ENCODE peak calls at places on chromosomes 12 and 14, in nine cellular contexts. One of them, this sample, is unnamed.

GRCh38 chr12:124399622-124400021 is 104.7 kb downstream of the RFLNA start:
- DNase-seq in substantia nigra: no peak
- DNase-seq in HCT116: no peak
- DNase-seq in lung: no peak
- DNase-seq in dorsolateral prefrontal cortex: no peak
- DNase-seq in stomach: no peak
- DNase-seq in Peyer's patch: peak
- DNase-seq in ascending aorta: no peak
- DNase-seq in endothelial cell of umbilical vein: peak
- DNase-seq in this sample: no peak

GRCh38 chr14:75523771-75524171 is 1.5 kb downstream of the BATF start:
- DNase-seq in endothelial cell of umbilical vein: peak
- DNase-seq in lung: no peak
- DNase-seq in substantia nigra: no peak
- DNase-seq in ascending aorta: no peak
- DNase-seq in dorsolateral prefrontal cortex: no peak
- DNase-seq in stomach: no peak
- DNase-seq in HCT116: no peak
- DNase-seq in Peyer's patch: peak
- DNase-seq in this sample: no peak

GRCh38 chr12:79411791-79412190 is 279.0 kb downstream of the PAWR start:
- DNase-seq in Peyer's patch: no peak
- DNase-seq in dorsolateral prefrontal cortex: no peak
- DNase-seq in stomach: no peak
- DNase-seq in lung: no peak
- DNase-seq in ascending aorta: no peak
- DNase-seq in endothelial cell of umbilical vein: no peak
- DNase-seq in substantia nigra: no peak
- DNase-seq in HCT116: no peak
- DNase-seq in this sample: no peak

GRCh38 chr12:10101042-10101579 is 2.3 kb upstream of the CLEC1A start:
- DNase-seq in ascending aorta: no peak
- DNase-seq in dorsolateral prefrontal cortex: no peak
- DNase-seq in stomach: no peak
- DNase-seq in HCT116: no peak
- DNase-seq in endothelial cell of umbilical vein: peak
- DNase-seq in Peyer's patch: no peak
- DNase-seq in lung: no peak
- DNase-seq in substantia nigra: no peak
- DNase-seq in this sample: no peak

GRCh38 chr12:111359914-111360276 is 9.0 kb downstream of the PHETA1 start:
- DNase-seq in stomach: no peak
- DNase-seq in endothelial cell of umbilical vein: no peak
- DNase-seq in lung: no peak
- DNase-seq in HCT116: no peak
- DNase-seq in Peyer's patch: no peak
- DNase-seq in ascending aorta: no peak
- DNase-seq in substantia nigra: no peak
- DNase-seq in dorsolateral prefrontal cortex: no peak
- DNase-seq in this sample: no peak

GRCh38 chr14:103828315-103828967 is 18.9 kb downstream of the PPP1R13B start:
- DNase-seq in lung: no peak
- DNase-seq in substantia nigra: no peak
- DNase-seq in endothelial cell of umbilical vein: peak
- DNase-seq in stomach: peak
- DNase-seq in HCT116: no peak
- DNase-seq in dorsolateral prefrontal cortex: no peak
- DNase-seq in Peyer's patch: no peak
- DNase-seq in ascending aorta: no peak
- DNase-seq in this sample: peak

GRCh38 chr14:83575301-83575700 is 1954.6 kb upstream of the FLRT2 start:
- DNase-seq in ascending aorta: no peak
- DNase-seq in endothelial cell of umbilical vein: no peak
- DNase-seq in stomach: no peak
- DNase-seq in substantia nigra: no peak
- DNase-seq in dorsolateral prefrontal cortex: no peak
- DNase-seq in Peyer's patch: no peak
- DNase-seq in HCT116: no peak
- DNase-seq in lung: no peak
- DNase-seq in this sample: no peak

GRCh38 chr14:70698288-70698687 is 56.6 kb downstream of the TTC9 start:
- DNase-seq in lung: no peak
- DNase-seq in dorsolateral prefrontal cortex: no peak
- DNase-seq in ascending aorta: no peak
- DNase-seq in stomach: peak
- DNase-seq in Peyer's patch: peak
- DNase-seq in substantia nigra: no peak
- DNase-seq in HCT116: no peak
- DNase-seq in endothelial cell of umbilical vein: no peak
- DNase-seq in this sample: peak

GRCh38 chr14:74888164-74889158 is 6.7 kb downstream of the DLST start:
- DNase-seq in dorsolateral prefrontal cortex: no peak
- DNase-seq in endothelial cell of umbilical vein: no peak
- DNase-seq in substantia nigra: no peak
- DNase-seq in HCT116: peak
- DNase-seq in stomach: no peak
- DNase-seq in Peyer's patch: no peak
- DNase-seq in lung: no peak
- DNase-seq in ascending aorta: no peak
- DNase-seq in this sample: no peak

GRCh38 chr12:10716704-10717315 is 6.3 kb downstream of the YBX3 start:
- DNase-seq in stomach: peak
- DNase-seq in Peyer's patch: peak
- DNase-seq in dorsolateral prefrontal cortex: no peak
- DNase-seq in HCT116: peak
- DNase-seq in lung: peak
- DNase-seq in substantia nigra: peak
- DNase-seq in endothelial cell of umbilical vein: peak
- DNase-seq in ascending aorta: peak
- DNase-seq in this sample: peak

DNA sequence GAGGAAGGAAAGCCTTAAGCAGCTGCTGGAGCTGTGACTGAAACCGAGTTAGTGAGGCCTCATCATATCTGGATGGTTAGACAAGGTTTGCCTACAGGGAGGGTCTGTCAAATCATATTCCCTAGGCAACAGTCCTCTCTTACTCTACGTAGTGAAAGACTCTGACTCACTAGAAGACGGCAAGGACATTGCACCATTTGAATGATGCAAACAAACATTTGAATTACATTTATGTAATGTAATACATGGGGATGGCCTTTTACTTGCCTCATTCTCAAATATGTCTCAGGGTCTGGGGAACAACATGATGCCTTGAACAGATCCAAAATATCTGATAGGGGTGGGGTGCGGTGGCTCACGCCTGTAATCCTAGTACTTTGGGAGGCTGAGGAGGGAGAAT is 29.8 kb upstream of the STRAP start:
- DNase-seq in substantia nigra: no peak
- DNase-seq in dorsolateral prefrontal cortex: no peak
- DNase-seq in HCT116: no peak
- DNase-seq in stomach: no peak
- DNase-seq in ascending aorta: no peak
- DNase-seq in Peyer's patch: no peak
- DNase-seq in lung: no peak
- DNase-seq in endothelial cell of umbilical vein: no peak
- DNase-seq in this sample: no peak
- H3K27ac ChIP-seq in substantia nigra: no peak
- H3K27ac ChIP-seq in dorsolateral prefrontal cortex: no peak
- H3K27ac ChIP-seq in HCT116: no peak
- H3K27ac ChIP-seq in stomach: no peak
- H3K27ac ChIP-seq in ascending aorta: no peak
- H3K27ac ChIP-seq in Peyer's patch: no peak
- H3K27ac ChIP-seq in lung: no peak
- H3K27ac ChIP-seq in endothelial cell of umbilical vein: no peak
- H3K27ac ChIP-seq in this sample: no peak

GRCh38 chr12:62621239-62621638 is 154.6 kb downstream of the MON2 start:
- DNase-seq in ascending aorta: no peak
- DNase-seq in lung: no peak
- DNase-seq in Peyer's patch: no peak
- DNase-seq in substantia nigra: no peak
- DNase-seq in endothelial cell of umbilical vein: no peak
- DNase-seq in HCT116: no peak
- DNase-seq in stomach: no peak
- DNase-seq in dorsolateral prefrontal cortex: no peak
- DNase-seq in this sample: no peak

GRCh38 chr12:62625238-62625637 is 158.6 kb downstream of the MON2 start:
- DNase-seq in Peyer's patch: no peak
- DNase-seq in endothelial cell of umbilical vein: no peak
- DNase-seq in substantia nigra: no peak
- DNase-seq in HCT116: no peak
- DNase-seq in stomach: peak
- DNase-seq in ascending aorta: no peak
- DNase-seq in dorsolateral prefrontal cortex: no peak
- DNase-seq in lung: no peak
- DNase-seq in this sample: no peak

GRCh38 chr12:62618948-62619347 is 152.3 kb downstream of the MON2 start:
- DNase-seq in endothelial cell of umbilical vein: peak
- DNase-seq in Peyer's patch: no peak
- DNase-seq in HCT116: no peak
- DNase-seq in ascending aorta: no peak
- DNase-seq in lung: no peak
- DNase-seq in dorsolateral prefrontal cortex: no peak
- DNase-seq in stomach: no peak
- DNase-seq in substantia nigra: no peak
- DNase-seq in this sample: no peak

GRCh38 chr12:62618319-62618718 is 151.7 kb downstream of the MON2 start:
- DNase-seq in endothelial cell of umbilical vein: peak
- DNase-seq in substantia nigra: no peak
- DNase-seq in stomach: no peak
- DNase-seq in ascending aorta: no peak
- DNase-seq in HCT116: no peak
- DNase-seq in lung: no peak
- DNase-seq in Peyer's patch: no peak
- DNase-seq in dorsolateral prefrontal cortex: no peak
- DNase-seq in this sample: no peak

DNA sequence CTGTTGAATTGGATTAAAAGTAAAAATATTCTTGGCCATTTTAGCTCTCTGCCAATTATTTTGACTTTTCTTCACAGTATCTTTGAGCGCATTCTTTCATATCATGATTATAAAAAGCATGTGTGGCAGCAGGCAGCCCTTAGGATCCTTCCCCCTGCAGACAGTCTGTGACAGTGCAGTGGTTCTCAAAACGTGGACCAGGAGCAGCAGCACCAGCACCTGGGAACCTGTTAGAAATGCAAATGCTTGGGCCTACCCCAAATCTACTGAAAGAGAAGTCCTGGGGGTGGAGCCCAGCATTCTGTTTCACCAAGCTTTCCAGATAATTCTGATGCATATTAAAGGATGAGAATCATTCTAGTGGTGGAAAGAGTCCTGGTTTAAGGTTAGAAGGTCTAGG is 155.6 kb downstream of the MON2 start:
- DNase-seq in stomach: no peak
- DNase-seq in ascending aorta: no peak
- DNase-seq in Peyer's patch: no peak
- DNase-seq in endothelial cell of umbilical vein: no peak
- DNase-seq in substantia nigra: no peak
- DNase-seq in HCT116: no peak
- DNase-seq in lung: no peak
- DNase-seq in dorsolateral prefrontal cortex: no peak
- DNase-seq in this sample: no peak
- H3K27ac ChIP-seq in stomach: no peak
- H3K27ac ChIP-seq in ascending aorta: no peak
- H3K27ac ChIP-seq in Peyer's patch: no peak
- H3K27ac ChIP-seq in endothelial cell of umbilical vein: no peak
- H3K27ac ChIP-seq in substantia nigra: no peak
- H3K27ac ChIP-seq in HCT116: no peak
- H3K27ac ChIP-seq in lung: no peak
- H3K27ac ChIP-seq in dorsolateral prefrontal cortex: no peak
- H3K27ac ChIP-seq in this sample: no peak

DNA sequence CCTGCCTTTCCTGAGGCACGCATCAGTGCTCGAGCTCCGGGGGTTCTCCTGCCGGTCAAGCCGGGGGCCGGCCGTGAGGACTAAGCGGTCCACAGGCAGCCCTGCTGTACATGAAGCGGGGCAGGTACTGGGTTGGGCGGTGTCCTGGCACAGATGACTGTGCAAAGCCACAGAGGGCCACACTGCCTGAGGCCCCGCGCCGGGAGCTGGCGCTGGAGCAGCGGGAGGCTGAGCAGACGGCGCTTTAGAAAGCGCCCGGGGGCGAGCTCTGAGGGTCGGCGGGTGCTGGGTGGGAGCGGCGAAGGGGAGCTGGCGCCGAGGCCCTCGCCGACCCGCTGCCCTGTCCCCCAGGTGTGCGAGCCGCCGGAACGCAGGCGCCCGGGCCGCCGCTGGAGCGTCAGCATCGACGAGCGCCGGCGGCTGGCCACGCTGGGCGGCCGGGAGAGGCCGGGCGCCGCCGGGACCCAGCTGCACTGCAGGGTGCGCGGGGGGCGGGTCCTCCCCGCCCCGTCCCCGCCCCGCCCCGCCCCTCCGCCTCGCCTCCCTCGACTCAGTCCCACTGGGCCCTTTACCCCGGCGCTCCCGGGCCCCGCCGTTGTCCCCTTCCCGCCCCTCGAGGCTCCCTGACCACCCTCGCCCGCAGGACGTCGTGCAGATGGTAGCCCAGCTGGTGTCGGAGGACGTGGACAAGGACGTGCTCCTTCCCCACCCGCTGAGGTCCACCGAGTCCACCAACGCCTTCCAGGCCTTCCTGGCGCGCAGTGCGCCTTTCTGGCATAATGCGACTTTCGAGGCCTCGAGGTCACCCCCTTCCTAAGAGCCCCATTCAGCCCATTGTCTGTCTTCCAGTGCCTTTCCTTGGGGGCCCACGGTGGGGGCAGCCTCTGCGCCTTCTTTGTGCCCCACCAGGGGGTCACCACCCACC is 8.3 kb upstream of the MTA1 start:
- DNase-seq in dorsolateral prefrontal cortex: no peak
- DNase-seq in ascending aorta: no peak
- DNase-seq in HCT116: no peak
- DNase-seq in substantia nigra: no peak
- DNase-seq in stomach: peak
- DNase-seq in Peyer's patch: peak
- DNase-seq in lung: no peak
- DNase-seq in endothelial cell of umbilical vein: peak
- DNase-seq in this sample: no peak
- H3K27ac ChIP-seq in dorsolateral prefrontal cortex: no peak
- H3K27ac ChIP-seq in ascending aorta: no peak
- H3K27ac ChIP-seq in HCT116: peak
- H3K27ac ChIP-seq in substantia nigra: no peak
- H3K27ac ChIP-seq in stomach: no peak
- H3K27ac ChIP-seq in Peyer's patch: no peak
- H3K27ac ChIP-seq in lung: no peak
- H3K27ac ChIP-seq in endothelial cell of umbilical vein: no peak
- H3K27ac ChIP-seq in this sample: no peak

DNA sequence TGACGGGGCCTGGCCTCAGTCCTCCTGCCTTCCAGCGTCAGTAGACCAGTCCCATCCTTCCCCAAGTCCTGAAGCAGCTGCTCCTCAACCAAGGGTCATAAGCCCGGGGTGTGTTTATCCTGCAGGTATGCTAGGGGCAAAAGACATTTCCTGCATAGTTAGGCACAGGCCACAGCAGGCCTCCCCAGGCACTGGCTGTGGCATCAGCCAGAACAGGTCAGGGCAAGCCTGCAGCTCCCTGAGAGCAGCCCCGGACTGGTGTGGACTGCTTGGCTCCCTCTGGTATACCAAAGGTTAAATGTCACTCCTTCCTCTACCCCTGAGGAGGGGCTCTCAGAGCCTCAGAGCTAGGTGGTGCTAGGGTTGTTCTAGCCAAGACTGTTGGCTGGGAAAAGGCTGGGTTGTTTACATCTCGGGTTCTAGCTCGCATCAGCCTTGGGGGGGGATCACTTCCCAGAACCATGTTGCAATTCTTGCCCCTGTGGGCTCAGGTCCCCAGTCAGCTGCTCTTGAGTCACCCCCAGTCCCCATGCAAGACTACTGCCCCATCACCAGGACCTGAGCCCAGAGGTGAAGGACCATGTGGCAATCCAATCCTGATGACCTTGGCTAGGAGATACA is 2.9 kb downstream of the MMP14 start:
- DNase-seq in lung: no peak
- DNase-seq in substantia nigra: no peak
- DNase-seq in dorsolateral prefrontal cortex: no peak
- DNase-seq in Peyer's patch: peak
- DNase-seq in ascending aorta: no peak
- DNase-seq in endothelial cell of umbilical vein: no peak
- DNase-seq in stomach: no peak
- DNase-seq in HCT116: no peak
- DNase-seq in this sample: no peak
- H3K27ac ChIP-seq in lung: peak
- H3K27ac ChIP-seq in substantia nigra: no peak
- H3K27ac ChIP-seq in dorsolateral prefrontal cortex: no peak
- H3K27ac ChIP-seq in Peyer's patch: peak
- H3K27ac ChIP-seq in ascending aorta: peak
- H3K27ac ChIP-seq in endothelial cell of umbilical vein: peak
- H3K27ac ChIP-seq in stomach: peak
- H3K27ac ChIP-seq in HCT116: no peak
- H3K27ac ChIP-seq in this sample: peak